ENCODE peak calls at places on chromosomes 11 and 22, in eight cellular contexts. One of them, this sample, is unnamed.

GRCh38 chr11:95486979-95487378 is 256.0 kb upstream of the SESN3 start:
- DNase-seq in fibroblast of pulmonary artery: no peak
- DNase-seq in breast epithelium: no peak
- DNase-seq in thoracic aorta: no peak
- DNase-seq in MCF 10A: no peak
- DNase-seq in psoas muscle: no peak
- DNase-seq in astrocyte of the cerebellum: no peak
- DNase-seq in left lung: no peak
- DNase-seq in this sample: no peak

GRCh38 chr11:6646631-6647281 is 8.9 kb downstream of the DCHS1 start:
- DNase-seq in astrocyte of the cerebellum: no peak
- DNase-seq in MCF 10A: no peak
- DNase-seq in psoas muscle: no peak
- DNase-seq in left lung: no peak
- DNase-seq in thoracic aorta: no peak
- DNase-seq in fibroblast of pulmonary artery: peak
- DNase-seq in breast epithelium: no peak
- DNase-seq in this sample: no peak

GRCh38 chr22:17836977-17837742 is 62.9 kb upstream of the BID start:
- DNase-seq in astrocyte of the cerebellum: no peak
- DNase-seq in left lung: no peak
- DNase-seq in breast epithelium: peak
- DNase-seq in fibroblast of pulmonary artery: no peak
- DNase-seq in MCF 10A: no peak
- DNase-seq in thoracic aorta: no peak
- DNase-seq in psoas muscle: no peak
- DNase-seq in this sample: no peak

GRCh38 chr11:43576834-43577521 is 103.6 kb upstream of the HSD17B12 start:
- DNase-seq in astrocyte of the cerebellum: peak
- DNase-seq in fibroblast of pulmonary artery: peak
- DNase-seq in thoracic aorta: no peak
- DNase-seq in psoas muscle: no peak
- DNase-seq in MCF 10A: peak
- DNase-seq in left lung: no peak
- DNase-seq in breast epithelium: no peak
- DNase-seq in this sample: no peak

GRCh38 chr11:63813035-63813562 is at the start of gene SPINDOC:
- DNase-seq in breast epithelium: peak
- DNase-seq in astrocyte of the cerebellum: no peak
- DNase-seq in MCF 10A: peak
- DNase-seq in thoracic aorta: no peak
- DNase-seq in fibroblast of pulmonary artery: peak
- DNase-seq in psoas muscle: peak
- DNase-seq in left lung: peak
- DNase-seq in this sample: no peak

GRCh38 chr11:285894-286220 is 3.1 kb upstream of the PGGHG start:
- DNase-seq in breast epithelium: no peak
- DNase-seq in psoas muscle: no peak
- DNase-seq in MCF 10A: no peak
- DNase-seq in astrocyte of the cerebellum: no peak
- DNase-seq in thoracic aorta: no peak
- DNase-seq in fibroblast of pulmonary artery: no peak
- DNase-seq in left lung: no peak
- DNase-seq in this sample: no peak

GRCh38 chr22:22037740-22038139 is 55.2 kb upstream of the TOP3B start:
- DNase-seq in MCF 10A: no peak
- DNase-seq in thoracic aorta: no peak
- DNase-seq in astrocyte of the cerebellum: no peak
- DNase-seq in breast epithelium: no peak
- DNase-seq in psoas muscle: no peak
- DNase-seq in fibroblast of pulmonary artery: peak
- DNase-seq in left lung: no peak
- DNase-seq in this sample: no peak

GRCh38 chr11:415640-416041 is 842 bp upstream of the SIGIRR start:
- DNase-seq in astrocyte of the cerebellum: no peak
- DNase-seq in MCF 10A: no peak
- DNase-seq in left lung: no peak
- DNase-seq in breast epithelium: no peak
- DNase-seq in psoas muscle: peak
- DNase-seq in thoracic aorta: no peak
- DNase-seq in fibroblast of pulmonary artery: no peak
- DNase-seq in this sample: no peak

GRCh38 chr22:37491106-37491505 is 4.9 kb upstream of the MFNG start:
- DNase-seq in MCF 10A: no peak
- DNase-seq in psoas muscle: no peak
- DNase-seq in left lung: no peak
- DNase-seq in fibroblast of pulmonary artery: no peak
- DNase-seq in breast epithelium: no peak
- DNase-seq in thoracic aorta: no peak
- DNase-seq in astrocyte of the cerebellum: no peak
- DNase-seq in this sample: no peak

GRCh38 chr22:37491559-37492427 is 5.6 kb upstream of the MFNG start:
- DNase-seq in fibroblast of pulmonary artery: no peak
- DNase-seq in astrocyte of the cerebellum: no peak
- DNase-seq in psoas muscle: no peak
- DNase-seq in left lung: no peak
- DNase-seq in breast epithelium: no peak
- DNase-seq in MCF 10A: no peak
- DNase-seq in thoracic aorta: no peak
- DNase-seq in this sample: no peak

GRCh38 chr22:37489994-37490393 is 3.8 kb upstream of the MFNG start:
- DNase-seq in left lung: no peak
- DNase-seq in breast epithelium: no peak
- DNase-seq in psoas muscle: no peak
- DNase-seq in MCF 10A: no peak
- DNase-seq in thoracic aorta: no peak
- DNase-seq in fibroblast of pulmonary artery: no peak
- DNase-seq in astrocyte of the cerebellum: no peak
- DNase-seq in this sample: no peak

GRCh38 chr22:37493979-37494378 is 7.8 kb upstream of the MFNG start:
- DNase-seq in astrocyte of the cerebellum: no peak
- DNase-seq in psoas muscle: no peak
- DNase-seq in fibroblast of pulmonary artery: no peak
- DNase-seq in thoracic aorta: no peak
- DNase-seq in MCF 10A: no peak
- DNase-seq in breast epithelium: no peak
- DNase-seq in left lung: no peak
- DNase-seq in this sample: no peak

DNA sequence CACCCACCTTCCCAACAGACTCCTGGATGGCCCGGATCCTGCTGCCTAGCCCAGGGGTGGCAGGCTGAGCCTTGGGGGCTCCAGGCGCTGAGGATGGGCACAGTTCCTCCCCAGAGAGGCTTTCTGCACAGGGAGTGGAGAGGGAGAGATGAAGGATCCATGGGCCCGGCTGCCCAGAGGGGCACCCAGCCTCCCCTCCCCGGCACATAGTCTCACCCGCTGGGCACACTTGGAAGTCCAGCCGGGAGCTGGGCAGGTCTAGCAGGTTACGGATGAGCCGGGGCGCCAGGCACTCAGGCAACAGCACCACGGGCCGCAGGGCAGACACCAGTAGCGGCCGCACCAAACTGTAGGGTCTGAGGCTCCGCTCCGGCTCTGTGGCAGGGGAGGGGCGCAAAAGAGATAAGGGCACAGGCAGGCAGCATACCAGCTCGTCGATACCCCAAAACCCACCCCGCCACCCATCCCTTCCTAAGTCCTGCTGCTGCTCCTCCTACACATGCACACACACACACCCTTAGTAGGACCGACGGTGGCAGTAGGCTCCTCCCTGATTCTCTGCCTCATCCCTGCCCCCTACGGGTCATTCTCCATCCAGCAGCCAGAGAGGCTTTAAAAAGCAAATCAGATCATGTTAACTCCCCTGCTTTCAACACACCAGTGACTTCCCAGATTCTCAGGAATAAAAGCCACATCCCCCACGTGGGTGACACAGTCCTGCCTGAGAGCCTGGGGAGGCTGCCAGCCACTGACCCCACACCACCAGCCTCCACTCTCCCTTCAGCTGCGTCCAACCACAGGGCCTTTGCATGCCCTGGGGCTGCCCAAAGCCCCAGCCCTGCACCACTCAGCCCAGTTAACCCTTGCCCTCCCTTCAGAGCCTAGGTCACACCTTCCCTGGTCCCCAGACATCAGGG is 6.5 kb upstream of the MFNG start:
- DNase-seq in astrocyte of the cerebellum: no peak
- DNase-seq in MCF 10A: peak
- DNase-seq in breast epithelium: no peak
- DNase-seq in psoas muscle: no peak
- DNase-seq in fibroblast of pulmonary artery: peak
- DNase-seq in left lung: peak
- DNase-seq in thoracic aorta: no peak
- DNase-seq in this sample: peak
- TF ChIP-seq CTCF in astrocyte of the cerebellum: peak
- TF ChIP-seq CTCF in MCF 10A: peak
- TF ChIP-seq CTCF in breast epithelium: no peak
- TF ChIP-seq CTCF in psoas muscle: peak
- TF ChIP-seq CTCF in fibroblast of pulmonary artery: peak
- TF ChIP-seq CTCF in left lung: peak
- TF ChIP-seq CTCF in thoracic aorta: no peak
- TF ChIP-seq CTCF in this sample: peak

DNA sequence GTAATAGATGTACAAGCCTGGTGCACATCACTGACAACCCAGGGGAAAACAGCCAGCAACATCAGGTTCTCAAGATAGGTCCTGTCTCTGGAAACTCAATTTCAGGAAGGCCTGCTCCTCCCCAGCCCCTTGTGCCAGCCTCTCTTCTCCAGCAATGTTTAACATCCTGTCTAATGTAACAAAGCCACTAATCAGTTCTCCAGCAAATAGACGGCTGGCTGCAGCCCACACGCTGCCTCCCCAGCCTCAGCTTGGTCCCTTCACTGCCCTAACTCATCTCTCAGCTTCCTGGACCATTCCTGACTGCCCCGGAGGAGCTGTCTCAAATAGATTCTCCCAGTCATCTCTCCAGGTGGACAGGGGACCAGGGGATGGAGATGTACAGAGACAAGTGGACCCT is 37.8 kb downstream of the RPL27A start:
- DNase-seq in astrocyte of the cerebellum: no peak
- DNase-seq in breast epithelium: no peak
- DNase-seq in MCF 10A: no peak
- DNase-seq in fibroblast of pulmonary artery: no peak
- DNase-seq in left lung: no peak
- DNase-seq in thoracic aorta: no peak
- DNase-seq in psoas muscle: no peak
- DNase-seq in this sample: no peak
- TF ChIP-seq CTCF in astrocyte of the cerebellum: no peak
- TF ChIP-seq CTCF in breast epithelium: no peak
- TF ChIP-seq CTCF in MCF 10A: no peak
- TF ChIP-seq CTCF in fibroblast of pulmonary artery: no peak
- TF ChIP-seq CTCF in left lung: no peak
- TF ChIP-seq CTCF in thoracic aorta: no peak
- TF ChIP-seq CTCF in psoas muscle: no peak
- TF ChIP-seq CTCF in this sample: no peak

GRCh38 chr11:66263785-66264184 is 4.7 kb upstream of the RAB1B start:
- DNase-seq in MCF 10A: no peak
- DNase-seq in left lung: no peak
- DNase-seq in thoracic aorta: no peak
- DNase-seq in fibroblast of pulmonary artery: no peak
- DNase-seq in breast epithelium: no peak
- DNase-seq in psoas muscle: no peak
- DNase-seq in astrocyte of the cerebellum: no peak
- DNase-seq in this sample: no peak

GRCh38 chr11:66263231-66263630 is 5.2 kb upstream of the RAB1B start:
- DNase-seq in breast epithelium: no peak
- DNase-seq in psoas muscle: no peak
- DNase-seq in left lung: no peak
- DNase-seq in astrocyte of the cerebellum: no peak
- DNase-seq in fibroblast of pulmonary artery: no peak
- DNase-seq in thoracic aorta: no peak
- DNase-seq in MCF 10A: no peak
- DNase-seq in this sample: no peak

GRCh38 chr11:66262696-66263095 is 5.7 kb upstream of the RAB1B start:
- DNase-seq in MCF 10A: no peak
- DNase-seq in breast epithelium: no peak
- DNase-seq in fibroblast of pulmonary artery: no peak
- DNase-seq in astrocyte of the cerebellum: no peak
- DNase-seq in thoracic aorta: no peak
- DNase-seq in psoas muscle: no peak
- DNase-seq in left lung: no peak
- DNase-seq in this sample: no peak

GRCh38 chr11:66261578-66261977 is 6.9 kb upstream of the RAB1B start:
- DNase-seq in thoracic aorta: no peak
- DNase-seq in MCF 10A: no peak
- DNase-seq in breast epithelium: no peak
- DNase-seq in astrocyte of the cerebellum: no peak
- DNase-seq in left lung: no peak
- DNase-seq in fibroblast of pulmonary artery: no peak
- DNase-seq in psoas muscle: no peak
- DNase-seq in this sample: no peak

DNA sequence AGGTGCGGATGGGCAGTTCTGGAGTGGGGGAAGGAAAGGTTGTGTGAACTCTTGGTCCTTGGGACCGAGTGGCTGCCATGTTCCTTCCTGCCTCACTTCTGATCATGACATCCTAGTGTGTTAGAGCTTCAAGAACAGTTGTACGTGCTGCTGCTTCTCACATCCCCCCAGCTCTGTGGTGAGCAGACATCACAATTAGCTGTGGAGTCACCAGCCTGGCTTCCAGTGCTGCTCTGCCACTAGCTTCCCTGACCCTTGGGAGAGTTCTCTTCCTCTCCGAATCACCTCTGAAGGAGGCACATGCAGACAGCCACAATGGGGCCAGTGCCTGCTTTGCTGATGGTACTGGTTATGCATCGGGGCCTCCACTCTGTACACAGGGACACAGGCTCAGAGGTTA is 6.2 kb upstream of the RAB1B start:
- DNase-seq in fibroblast of pulmonary artery: no peak
- DNase-seq in left lung: no peak
- DNase-seq in psoas muscle: no peak
- DNase-seq in MCF 10A: no peak
- DNase-seq in breast epithelium: no peak
- DNase-seq in thoracic aorta: no peak
- DNase-seq in astrocyte of the cerebellum: no peak
- DNase-seq in this sample: no peak
- TF ChIP-seq CTCF in fibroblast of pulmonary artery: no peak
- TF ChIP-seq CTCF in left lung: no peak
- TF ChIP-seq CTCF in psoas muscle: no peak
- TF ChIP-seq CTCF in MCF 10A: no peak
- TF ChIP-seq CTCF in breast epithelium: no peak
- TF ChIP-seq CTCF in thoracic aorta: no peak
- TF ChIP-seq CTCF in astrocyte of the cerebellum: no peak
- TF ChIP-seq CTCF in this sample: no peak

GRCh38 chr22:23242473-23243001 is 62.2 kb downstream of the BCR start:
- DNase-seq in MCF 10A: no peak
- DNase-seq in fibroblast of pulmonary artery: no peak
- DNase-seq in psoas muscle: no peak
- DNase-seq in thoracic aorta: no peak
- DNase-seq in astrocyte of the cerebellum: no peak
- DNase-seq in left lung: no peak
- DNase-seq in breast epithelium: no peak
- DNase-seq in this sample: no peak

GRCh38 chr22:23238707-23239106 is 58.4 kb downstream of the BCR start:
- DNase-seq in left lung: no peak
- DNase-seq in astrocyte of the cerebellum: no peak
- DNase-seq in breast epithelium: no peak
- DNase-seq in thoracic aorta: no peak
- DNase-seq in MCF 10A: no peak
- DNase-seq in fibroblast of pulmonary artery: no peak
- DNase-seq in psoas muscle: no peak
- DNase-seq in this sample: no peak

GRCh38 chr22:23241562-23242472 is 61.5 kb downstream of the BCR start:
- DNase-seq in thoracic aorta: no peak
- DNase-seq in left lung: no peak
- DNase-seq in breast epithelium: no peak
- DNase-seq in fibroblast of pulmonary artery: no peak
- DNase-seq in astrocyte of the cerebellum: no peak
- DNase-seq in psoas muscle: no peak
- DNase-seq in MCF 10A: no peak
- DNase-seq in this sample: no peak

GRCh38 chr22:23239429-23239828 is 59.1 kb downstream of the BCR start:
- DNase-seq in left lung: no peak
- DNase-seq in psoas muscle: no peak
- DNase-seq in MCF 10A: no peak
- DNase-seq in astrocyte of the cerebellum: no peak
- DNase-seq in fibroblast of pulmonary artery: no peak
- DNase-seq in breast epithelium: no peak
- DNase-seq in thoracic aorta: no peak
- DNase-seq in this sample: no peak

DNA sequence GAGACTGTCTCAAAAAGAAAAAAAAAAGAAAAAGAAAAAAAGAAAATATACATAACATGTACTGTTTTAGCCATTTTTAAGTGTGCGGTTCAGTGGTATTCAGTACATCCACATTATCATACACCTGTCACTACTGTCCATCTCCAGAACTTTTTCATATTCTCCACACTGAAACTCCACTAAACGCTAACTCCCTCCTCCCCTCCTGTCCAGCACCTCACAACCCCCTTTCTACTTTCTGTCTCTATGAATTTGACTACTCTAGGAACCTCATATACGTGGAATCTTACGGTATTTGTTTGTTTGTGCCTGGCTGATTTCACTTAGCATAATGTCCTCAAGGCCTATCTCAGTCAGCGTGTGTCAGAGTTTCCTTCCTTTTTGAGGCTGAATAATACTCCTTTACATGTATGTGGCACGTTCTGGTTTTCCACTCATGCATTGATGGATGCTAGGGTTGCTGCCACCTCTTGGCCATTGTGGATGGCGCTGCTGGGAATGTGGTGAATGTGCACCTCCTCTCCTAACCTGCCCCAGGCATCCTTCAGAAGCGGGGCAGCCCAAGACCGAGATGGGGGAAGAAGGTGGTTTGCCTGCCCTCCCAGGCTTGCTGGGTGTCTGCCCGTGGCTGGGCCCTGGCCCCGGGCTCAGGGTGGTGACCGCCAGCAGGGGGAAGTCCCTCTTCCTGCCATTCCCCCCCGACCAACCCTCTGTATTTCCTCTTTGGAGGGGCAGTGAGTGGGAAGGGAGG is 60.5 kb downstream of the BCR start:
- DNase-seq in astrocyte of the cerebellum: no peak
- DNase-seq in psoas muscle: no peak
- DNase-seq in breast epithelium: no peak
- DNase-seq in MCF 10A: peak
- DNase-seq in fibroblast of pulmonary artery: peak
- DNase-seq in left lung: no peak
- DNase-seq in thoracic aorta: no peak
- DNase-seq in this sample: no peak
- TF ChIP-seq CTCF in astrocyte of the cerebellum: peak
- TF ChIP-seq CTCF in psoas muscle: peak
- TF ChIP-seq CTCF in breast epithelium: no peak
- TF ChIP-seq CTCF in MCF 10A: peak
- TF ChIP-seq CTCF in fibroblast of pulmonary artery: peak
- TF ChIP-seq CTCF in left lung: peak
- TF ChIP-seq CTCF in thoracic aorta: no peak
- TF ChIP-seq CTCF in this sample: peak

This sample was measured in CD14-positive monocyte.